ENCODE peak calls at places on chromosomes 2 and 18, in eight cellular contexts. A is foreskin fibroblast, J is adipocyte, Q is astrocyte of the spinal cord, V is left ventricle myocardium inferior, O is lung, G is adrenal gland, E is IMR-90. Z is an unnamed sample.

GRCh38 chr2:58620896-58621295 is 379.8 kb upstream of the FANCL start:
- DNase-seq in A (no peak), J (no peak), Q (peak; percentile 4), V (no peak), O (no peak), G (no peak), E (no peak), Z (no peak)

GRCh38 chr2:57877811-57878572 is 168.6 kb upstream of the VRK2 start:
- DNase-seq in A (no peak), J (no peak), Q (no peak), V (no peak), O (no peak), G (no peak), E (no peak), Z (no peak)

GRCh38 chr2:231001036-231001435 is 5.1 kb downstream of the SPATA3 start:
- DNase-seq in A (no peak), J (no peak), Q (no peak), V (no peak), O (no peak), G (no peak), E (no peak), Z (no peak)

GRCh38 chr2:100752628-100753333 is 67.2 kb upstream of the NPAS2 start:
- DNase-seq in A (peak; percentile 87), J (peak; percentile 94), Q (peak; percentile 76), V (no peak), O (no peak), G (no peak), E (peak; percentile 85), Z (no peak)

GRCh38 chr2:33130544-33130943 is 183.8 kb downstream of the LTBP1 start:
- DNase-seq in A (no peak), J (no peak), Q (no peak), V (no peak), O (no peak), G (no peak), E (no peak), Z (no peak)

GRCh38 chr2:119545754-119546445 is 1.7 kb downstream of the CFAP221 start:
- DNase-seq in A (no peak), J (no peak), Q (peak; percentile 13), V (no peak), O (no peak), G (no peak), E (no peak), Z (peak; percentile 71)

GRCh38 chr2:21667638-21668037 is 543.9 kb downstream of the TDRD15 start:
- DNase-seq in A (no peak), J (no peak), Q (no peak), V (no peak), O (no peak), G (no peak), E (no peak), Z (no peak)

GRCh38 chr18:64103979-64104378 is 44.9 kb downstream of the LINC00305 start:
- DNase-seq in A (no peak), J (no peak), Q (no peak), V (no peak), O (no peak), G (no peak), E (no peak), Z (no peak)

GRCh38 chr18:47163241-47163640 is 12.9 kb downstream of the IER3IP1 start:
- DNase-seq in A (peak; percentile 13), J (peak; percentile 26), Q (peak; percentile 38), V (no peak), O (no peak), G (no peak), E (peak; percentile 87), Z (no peak)

GRCh38 chr2:45258251-45258775 is 249.1 kb upstream of the SIX2 start:
- DNase-seq in A (no peak), J (no peak), Q (no peak), V (no peak), O (no peak), G (no peak), E (no peak), Z (no peak)

GRCh38 chr2:13193075-13193474 is 476.3 kb downstream of the TRIB2 start:
- DNase-seq in A (no peak), J (peak; percentile 1), Q (peak; percentile 16), V (no peak), O (no peak), G (no peak), E (peak; percentile 13), Z (no peak)

GRCh38 chr2:28165087-28165652 is 227.5 kb upstream of the FOSL2 start:
- DNase-seq in A (no peak), J (no peak), Q (no peak), V (no peak), O (no peak), G (no peak), E (no peak), Z (no peak)
- H3K4me3 ChIP-seq in A (no peak overlapping the region), J (no peak overlapping the region), Q (no peak overlapping the region), V (peak overlapping the region; percentile 18), O (no peak overlapping the region), G (no peak overlapping the region), E (no peak overlapping the region), Z (no peak overlapping the region)

DNA sequence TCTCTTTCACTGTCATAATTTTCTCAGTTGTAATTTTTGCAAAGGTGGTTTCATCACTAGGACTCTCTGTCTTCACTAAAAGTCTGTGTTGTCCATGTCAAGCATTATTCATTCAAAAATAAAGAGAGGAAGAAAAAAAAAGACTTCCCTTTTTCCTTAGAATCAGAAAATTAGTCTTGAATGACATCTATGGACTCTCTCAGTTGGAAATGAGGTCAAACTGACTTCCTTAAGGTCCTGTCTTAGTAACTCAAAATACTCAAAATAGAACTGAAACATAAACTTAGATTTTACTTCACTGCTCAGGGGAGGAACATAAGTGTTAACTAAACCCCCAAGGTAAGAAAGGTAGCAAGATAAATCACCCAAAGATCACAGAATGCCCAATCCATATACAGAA is 2.2 kb upstream of the ZNF407 start:
- DNase-seq in A (no peak), J (no peak), Q (no peak), V (no peak), O (no peak), G (no peak), E (no peak), Z (no peak)
- H3K4me3 ChIP-seq in A (no peak overlapping the region), J (peak overlapping the region; percentile 99), Q (no peak overlapping the region), V (peak overlapping the region; percentile 89), O (no peak overlapping the region), G (no peak overlapping the region), E (no peak overlapping the region), Z (no peak overlapping the region)

DNA sequence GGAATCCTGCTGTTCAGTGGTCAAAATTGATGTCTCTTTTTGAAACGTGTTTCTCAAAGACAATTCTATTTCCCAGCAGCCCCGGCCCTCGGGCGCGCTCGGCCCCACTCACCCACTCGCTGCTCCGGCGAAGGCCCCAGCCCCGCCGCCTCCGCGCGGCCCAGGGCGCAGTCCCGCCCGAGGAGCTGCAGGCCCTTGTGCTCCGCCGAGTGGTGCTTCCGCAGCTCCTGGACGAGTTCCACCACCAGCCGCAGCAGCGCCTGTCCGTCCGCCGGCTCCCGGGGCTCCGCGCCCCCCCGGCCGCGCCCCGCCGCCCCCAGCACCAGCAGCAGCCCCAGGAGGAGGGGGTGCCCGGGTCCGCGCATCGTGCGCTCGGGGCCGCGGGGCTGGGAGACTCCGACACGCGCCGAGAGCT is 413 bp downstream of the ALKAL2 start:
- DNase-seq in A (peak; percentile 61), J (peak; percentile 58), Q (peak; percentile 23), V (no peak), O (no peak), G (peak; percentile 58), E (peak; percentile 29), Z (no peak)
- H3K4me3 ChIP-seq in A (peak overlapping the region; percentile 12), J (peak overlapping the region; percentile 37), Q (no peak overlapping the region), V (peak overlapping the region; percentile 67), O (peak overlapping the region; percentile 33), G (no peak overlapping the region), E (peak overlapping the region; percentile 2), Z (peak overlapping the region; percentile 33)

GRCh38 chr2:170359466-170359865 is 181.5 kb downstream of the MYO3B start:
- DNase-seq in A (no peak), J (no peak), Q (no peak), V (no peak), O (no peak), G (no peak), E (no peak), Z (no peak)

GRCh38 chr2:170360546-170361358 is 182.8 kb downstream of the MYO3B start:
- DNase-seq in A (no peak), J (no peak), Q (no peak), V (no peak), O (no peak), G (no peak), E (no peak), Z (no peak)

GRCh38 chr2:170362895-170363582 is 185.1 kb downstream of the MYO3B start:
- DNase-seq in A (no peak), J (peak; percentile 7), Q (no peak), V (no peak), O (no peak), G (no peak), E (no peak), Z (no peak)

GRCh38 chr2:170362313-170362795 is 184.4 kb downstream of the MYO3B start:
- DNase-seq in A (no peak), J (no peak), Q (no peak), V (no peak), O (no peak), G (no peak), E (no peak), Z (no peak)

DNA sequence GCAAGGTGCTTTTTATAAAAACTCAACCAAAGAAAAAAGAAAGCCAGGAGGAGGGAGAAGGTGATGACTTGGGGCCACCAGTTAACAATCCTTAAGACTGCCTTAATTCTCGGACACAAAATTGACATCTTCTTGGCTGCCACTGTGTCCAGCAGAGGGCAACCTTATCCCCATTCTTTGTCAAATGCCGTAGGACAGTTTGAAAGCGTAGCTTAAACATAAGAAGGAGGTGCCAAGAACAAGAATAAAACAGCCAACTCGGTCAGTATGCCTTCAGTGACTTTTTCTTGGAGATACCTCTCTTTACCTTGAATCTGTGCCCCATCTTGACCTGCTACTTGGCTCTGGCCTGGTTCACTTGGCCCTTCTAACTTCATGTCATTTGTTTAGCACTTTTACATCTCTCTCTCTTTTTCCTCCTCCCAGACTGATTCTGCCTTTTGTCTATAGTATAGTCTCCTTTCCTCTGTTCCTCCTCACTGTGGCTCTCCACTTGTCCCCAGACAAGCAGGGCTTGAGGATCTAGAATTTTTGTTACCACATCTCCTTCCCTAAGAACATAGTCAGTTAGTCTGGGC is 183.5 kb downstream of the MYO3B start:
- DNase-seq in A (peak; percentile 76), J (peak; percentile 56), Q (peak; percentile 53), V (no peak), O (peak; percentile 34), G (peak; percentile 63), E (peak; percentile 50), Z (peak; percentile 46)
- H3K4me3 ChIP-seq in A (no peak overlapping the region), J (no peak overlapping the region), Q (no peak overlapping the region), V (no peak overlapping the region), O (no peak overlapping the region), G (no peak overlapping the region), E (no peak overlapping the region), Z (no peak overlapping the region)

Z was measured in Peyer's patch.